ENCODE peak calls at places on chromosomes 5 and 9, in eight cellular contexts. I, G, B, L, P, F, A and N are unnamed samples. For H3K36me3 and H3K4me1, the result is how much of the 10 kb centered on the place peaks cover.

GRCh38 chr5:151471276-151471675 is 23.9 kb downstream of the SLC36A1 start:
- DNase-seq in I (no peak), G (no peak), B (no peak), L (peak), P (no peak), F (no peak), A (no peak), N (no peak)

GRCh38 chr5:87340716-87341115 is 72.0 kb downstream of the CCNH start:
- DNase-seq in I (no peak), G (no peak), B (no peak), L (no peak), P (peak), F (no peak), A (no peak), N (no peak)

GRCh38 chr5:157492886-157493285 is 32.9 kb downstream of the NIPAL4 start:
- DNase-seq in I (no peak), G (no peak), B (no peak), L (no peak), P (no peak), F (no peak), A (no peak), N (no peak)

GRCh38 chr5:42074353-42074752 is 149.3 kb downstream of the FBXO4 start:
- DNase-seq in I (no peak), G (no peak), B (no peak), L (no peak), P (no peak), F (no peak), A (no peak), N (no peak)

GRCh38 chr9:10899509-10899908 is 286.7 kb upstream of the PTPRD start:
- DNase-seq in I (no peak), G (no peak), B (no peak), L (no peak), P (no peak), F (no peak), A (no peak), N (no peak)

GRCh38 chr9:70031141-70031545 is 12.5 kb upstream of the MAMDC2 start:
- DNase-seq in I (no peak), G (no peak), B (no peak), L (peak), P (no peak), F (no peak), A (no peak), N (no peak)

GRCh38 chr5:1983401-1983800 is 100.7 kb upstream of the IRX4 start:
- DNase-seq in I (no peak), G (no peak), B (no peak), L (no peak), P (no peak), F (peak), A (no peak), N (no peak)

GRCh38 chr5:108212775-108213346 is 169.0 kb downstream of the FBXL17 start:
- DNase-seq in I (no peak), G (no peak), B (no peak), L (peak), P (no peak), F (no peak), A (no peak), N (no peak)

GRCh38 chr5:9670371-9670770 is 40.2 kb upstream of the TAS2R1 start:
- DNase-seq in I (no peak), G (no peak), B (no peak), L (no peak), P (no peak), F (no peak), A (no peak), N (no peak)

GRCh38 chr9:18791074-18791473 is 241.9 kb downstream of the SAXO1 start:
- DNase-seq in I (no peak), G (no peak), B (no peak), L (peak), P (peak), F (no peak), A (no peak), N (no peak)

GRCh38 chr5:168992687-168993086 is 308.3 kb downstream of the SLIT3 start:
- DNase-seq in I (no peak), G (no peak), B (peak), L (no peak), P (no peak), F (no peak), A (no peak), N (no peak)

GRCh38 chr5:179860301-179860700 is 1.7 kb upstream of the MRNIP start:
- DNase-seq in I (no peak), G (no peak), B (no peak), L (no peak), P (no peak), F (no peak), A (no peak), N (no peak)

GRCh38 chr5:124650960-124651662 is 95.3 kb downstream of the ZNF608 start:
- DNase-seq in I (no peak), G (no peak), B (no peak), L (peak), P (no peak), F (no peak), A (no peak), N (no peak)

GRCh38 chr5:86864022-86864421 is 246.3 kb downstream of the COX7C start:
- DNase-seq in I (no peak), G (no peak), B (no peak), L (no peak), P (no peak), F (no peak), A (no peak), N (no peak)

GRCh38 chr9:97665742-97666141 is 31.4 kb downstream of the XPA start:
- DNase-seq in I (no peak), G (no peak), B (no peak), L (no peak), P (no peak), F (no peak), A (no peak), N (no peak)

GRCh38 chr9:130220351-130220750 is 45.2 kb upstream of the HMCN2 start:
- DNase-seq in I (peak), G (no peak), B (no peak), L (peak), P (no peak), F (no peak), A (no peak), N (no peak)

GRCh38 chr5:41048986-41049385 is 22.2 kb downstream of the MROH2B start:
- DNase-seq in I (no peak), G (no peak), B (no peak), L (no peak), P (no peak), F (no peak), A (no peak), N (no peak)

GRCh38 chr9:124108216-124108615 is 96.6 kb downstream of the LHX2 start:
- DNase-seq in I (no peak), G (no peak), B (no peak), L (no peak), P (no peak), F (no peak), A (no peak), N (no peak)

GRCh38 chr5:148973455-148973854 is 89.4 kb downstream of the SH3TC2 start:
- DNase-seq in I (no peak), G (no peak), B (no peak), L (peak), P (no peak), F (no peak), A (no peak), N (no peak)

GRCh38 chr9:120894404-120895226 is 17.6 kb upstream of the PHF19 start:
- DNase-seq in I (peak), G (no peak), B (no peak), L (no peak), P (no peak), F (no peak), A (no peak), N (no peak)

GRCh38 chr9:90835206-90835605 is 33.6 kb downstream of the SYK start:
- DNase-seq in I (no peak), G (no peak), B (no peak), L (no peak), P (no peak), F (no peak), A (no peak), N (no peak)

GRCh38 chr9:136147890-136148714 is 29.4 kb upstream of the TMEM250 start:
- DNase-seq in I (peak), G (no peak), B (no peak), L (no peak), P (no peak), F (no peak), A (no peak), N (no peak)

GRCh38 chr5:86320266-86320665 is 297.5 kb upstream of the COX7C start:
- DNase-seq in I (no peak), G (no peak), B (no peak), L (no peak), P (no peak), F (no peak), A (no peak), N (no peak)

GRCh38 chr5:74542477-74542876 is 98.1 kb downstream of the ENC1 start:
- DNase-seq in I (no peak), G (no peak), B (no peak), L (no peak), P (no peak), F (no peak), A (no peak), N (no peak)

GRCh38 chr9:13279284-13280162 is at the start of gene MPDZ:
- DNase-seq in I (peak), G (no peak), B (peak), L (peak), P (no peak), F (no peak), A (no peak), N (peak)

GRCh38 chr9:32427111-32427873 is 42.8 kb downstream of the ACO1 start:
- DNase-seq in I (no peak), G (no peak), B (no peak), L (peak), P (peak), F (no peak), A (no peak), N (no peak)

GRCh38 chr9:96255698-96256097 is 46.3 kb downstream of the HSD17B3 start:
- DNase-seq in I (no peak), G (no peak), B (no peak), L (no peak), P (no peak), F (no peak), A (no peak), N (no peak)

GRCh38 chr5:71894091-71894490 is 175.0 kb downstream of the CARTPT start:
- DNase-seq in I (no peak), G (no peak), B (no peak), L (no peak), P (no peak), F (peak), A (no peak), N (no peak)

GRCh38 chr9:137499416-137499815 is 40.3 kb upstream of the NSMF start:
- DNase-seq in I (no peak), G (no peak), B (no peak), L (no peak), P (no peak), F (no peak), A (no peak), N (no peak)

GRCh38 chr9:6901179-6901578 is 143.4 kb downstream of the KDM4C start:
- DNase-seq in I (no peak), G (no peak), B (no peak), L (no peak), P (no peak), F (no peak), A (no peak), N (no peak)
- H3K36me3 ChIP-seq in I (under half), G (under half), B (under half), L (under half), P (under half), F (under half), A (under half), N (under half)

GRCh38 chr5:141812512-141812911 is 65.7 kb downstream of the PCDH1 start:
- DNase-seq in I (no peak), G (no peak), B (no peak), L (no peak), P (no peak), F (no peak), A (no peak), N (no peak)
- H3K4me1 ChIP-seq in I (under half), G (under half), B (under half), L (under half), P (under half), F (under half), A (under half), N (under half)

GRCh38 chr5:61734966-61735365 is 402.9 kb downstream of the ZSWIM6 start:
- DNase-seq in I (no peak), G (no peak), B (no peak), L (no peak), P (no peak), F (no peak), A (no peak), N (no peak)
- H3K36me3 ChIP-seq in I (under half), G (under half), B (under half), L (under half), P (under half), F (under half), A (under half), N (under half)

GRCh38 chr5:139638090-139638735 is 9.9 kb upstream of the CXXC5 start:
- DNase-seq in I (peak), G (peak), B (peak), L (peak), P (peak), F (peak), A (no peak), N (peak)

GRCh38 chr5:139637438-139638089 is 10.6 kb upstream of the CXXC5 start:
- DNase-seq in I (peak), G (peak), B (peak), L (peak), P (peak), F (peak), A (peak), N (no peak)

GRCh38 chr5:139640432-139641115 is 7.6 kb upstream of the CXXC5 start:
- DNase-seq in I (no peak), G (no peak), B (no peak), L (no peak), P (peak), F (no peak), A (no peak), N (no peak)

GRCh38 chr5:139639619-139640431 is 8.3 kb upstream of the CXXC5 start:
- DNase-seq in I (peak), G (no peak), B (no peak), L (peak), P (peak), F (no peak), A (no peak), N (no peak)

DNA sequence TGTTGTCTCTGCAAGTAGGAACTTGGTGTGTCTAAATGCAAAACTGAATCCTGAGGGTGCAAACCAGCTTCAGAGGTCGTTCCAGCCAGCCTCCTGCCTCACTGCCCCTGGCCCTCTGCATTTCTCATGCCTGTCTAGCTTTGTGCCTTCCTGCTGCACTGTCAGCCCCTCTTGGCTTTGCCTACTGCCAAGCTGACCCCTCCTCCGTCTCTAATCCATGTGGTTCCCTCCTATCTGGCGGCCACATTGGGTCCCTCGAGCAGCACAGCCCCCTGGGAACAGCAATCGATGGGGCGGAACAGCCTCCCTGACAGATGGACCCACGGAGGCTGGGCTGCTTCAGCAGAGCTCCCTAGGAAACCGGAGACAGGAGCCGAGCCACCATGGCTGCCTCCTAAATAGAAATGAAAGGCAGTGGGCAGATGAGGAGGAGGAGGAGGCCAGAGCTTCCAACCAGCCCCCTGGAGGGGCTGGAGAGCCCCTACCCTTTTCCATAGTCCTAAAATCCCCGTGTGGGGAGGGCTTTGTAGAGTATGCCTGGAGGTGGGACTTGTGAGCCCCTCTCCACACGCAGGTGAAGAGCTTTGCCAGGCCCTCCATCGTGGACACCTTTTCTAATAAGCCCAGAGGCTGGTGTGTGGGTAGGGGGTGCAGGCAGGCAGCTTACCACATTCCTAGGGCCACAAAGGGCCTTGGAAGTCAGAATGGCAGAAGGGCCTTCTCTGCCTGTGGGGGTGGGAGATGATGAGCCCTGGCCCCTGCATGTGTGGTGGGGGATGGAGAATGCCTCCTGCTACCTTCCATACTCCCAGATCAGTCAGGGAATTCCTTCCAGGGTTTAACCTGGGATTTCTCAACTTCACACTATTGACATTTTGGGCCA is 9.2 kb upstream of the CXXC5 start:
- DNase-seq in I (no peak), G (peak), B (no peak), L (no peak), P (peak), F (peak), A (no peak), N (no peak)
- H3K4me1 ChIP-seq in I (under half), G (under half), B (under half), L (under half), P (under half), F (half or more), A (under half), N (under half)

DNA sequence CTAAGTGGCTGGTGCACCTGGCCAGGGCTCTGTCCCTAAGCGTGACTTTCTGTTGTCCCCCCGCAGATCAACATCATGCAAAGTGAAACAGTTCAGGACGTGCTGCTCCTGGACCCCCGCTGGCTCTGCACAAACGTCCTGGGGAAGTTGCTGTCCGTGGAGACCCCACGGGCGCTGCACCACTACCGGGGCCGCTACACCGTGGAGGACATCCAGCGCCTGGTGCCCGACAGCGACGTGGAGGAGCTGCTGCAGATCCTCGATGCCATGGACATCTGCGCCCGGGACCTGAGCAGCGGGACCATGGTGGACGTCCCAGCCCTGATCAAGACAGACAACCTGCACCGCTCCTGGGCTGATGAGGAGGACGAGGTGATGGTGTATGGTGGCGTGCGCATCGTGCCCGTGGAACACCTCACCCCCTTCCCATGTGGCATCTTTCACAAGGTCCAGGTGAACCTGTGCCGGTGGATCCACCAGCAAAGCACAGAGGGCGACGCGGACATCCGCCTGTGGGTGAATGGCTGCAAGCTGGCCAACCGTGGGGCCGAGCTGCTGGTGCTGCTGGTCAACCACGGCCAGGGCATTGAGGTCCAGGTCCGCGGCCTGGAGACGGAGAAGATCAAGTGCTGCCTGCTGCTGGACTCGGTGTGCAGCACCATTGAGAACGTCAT is 19.7 kb upstream of the CTSL start:
- DNase-seq in I (no peak), G (no peak), B (no peak), L (no peak), P (no peak), F (peak), A (no peak), N (no peak)
- H3K36me3 ChIP-seq in I (under half), G (under half), B (under half), L (under half), P (under half), F (under half), A (under half), N (under half)

DNA sequence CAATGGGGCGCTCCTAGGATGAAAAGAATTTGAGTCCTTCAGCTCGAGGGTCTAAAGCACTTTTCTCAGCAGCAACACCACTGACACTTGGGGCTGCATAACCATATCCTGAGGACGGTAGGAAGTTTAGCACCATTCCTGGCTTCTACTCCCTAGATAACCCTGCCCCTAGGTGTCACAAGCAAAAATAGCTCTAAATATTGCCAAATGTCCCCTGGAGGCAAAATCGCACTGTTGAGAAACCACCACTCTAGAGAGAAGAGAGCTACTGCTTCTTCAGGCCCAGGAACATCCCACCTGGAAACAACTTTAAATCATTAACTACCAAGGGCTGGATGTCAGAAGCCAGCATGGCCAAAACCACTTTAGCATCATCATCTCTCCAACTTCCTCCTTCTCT is 29.8 kb downstream of the MYO10 start:
- DNase-seq in I (no peak), G (no peak), B (no peak), L (no peak), P (no peak), F (no peak), A (no peak), N (no peak)
- H3K4me1 ChIP-seq in I (under half), G (under half), B (under half), L (under half), P (under half), F (under half), A (under half), N (under half)

GRCh38 chr5:178216088-178216534 is 11.8 kb downstream of the HNRNPAB start:
- DNase-seq in I (peak), G (no peak), B (no peak), L (no peak), P (no peak), F (no peak), A (no peak), N (no peak)

GRCh38 chr5:178213748-178214151 is 9.4 kb downstream of the HNRNPAB start:
- DNase-seq in I (peak), G (no peak), B (no peak), L (no peak), P (no peak), F (no peak), A (no peak), N (no peak)

GRCh38 chr5:178213003-178213449 is 8.7 kb downstream of the HNRNPAB start:
- DNase-seq in I (peak), G (no peak), B (no peak), L (no peak), P (no peak), F (no peak), A (no peak), N (no peak)

GRCh38 chr5:178215263-178216002 is 11.1 kb downstream of the HNRNPAB start:
- DNase-seq in I (peak), G (no peak), B (no peak), L (no peak), P (no peak), F (no peak), A (no peak), N (no peak)

DNA sequence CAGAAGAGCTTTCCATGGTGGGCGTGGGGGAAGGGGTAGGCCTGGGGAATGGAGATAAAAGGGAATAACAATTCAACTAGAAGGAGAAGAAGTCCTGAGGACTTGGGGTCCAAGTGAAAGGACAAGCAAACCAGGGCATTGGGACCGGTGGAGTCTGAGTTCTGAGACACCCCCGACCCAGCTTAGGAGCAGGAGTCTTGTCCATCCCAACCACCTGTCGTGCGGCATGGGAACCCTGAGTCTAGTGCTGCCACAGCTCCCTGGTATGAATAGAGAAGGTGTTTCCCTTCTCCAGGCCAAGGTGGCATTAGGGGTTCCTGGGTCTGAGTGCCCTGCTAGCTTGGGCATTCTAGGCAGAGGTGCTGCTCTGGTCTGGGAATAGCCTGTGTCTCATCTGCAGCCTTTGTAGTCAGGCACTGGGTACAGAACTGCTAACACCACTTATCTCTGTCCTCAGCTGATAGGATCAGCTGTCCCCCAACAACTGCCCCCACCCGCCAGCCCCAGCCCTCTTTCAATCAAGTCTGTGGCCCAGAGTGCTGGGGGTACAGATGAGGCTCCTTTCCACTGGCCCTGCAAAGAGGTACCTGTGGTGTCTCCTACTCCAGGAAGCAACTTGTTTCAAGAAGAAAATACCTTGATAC is 9.9 kb downstream of the HNRNPAB start:
- DNase-seq in I (peak), G (no peak), B (no peak), L (no peak), P (no peak), F (no peak), A (no peak), N (no peak)
- H3K36me3 ChIP-seq in I (half or more), G (half or more), B (under half), L (half or more), P (half or more), F (under half), A (half or more), N (half or more)